ENCODE peak calls at places on chromosomes 12 and 14, in five cellular contexts. G is body of pancreas, V is cardiac muscle cell, W is GM13977, N is AG10803. M is an unnamed sample.

GRCh38 chr12:55057466-55057865 is 37.7 kb downstream of the NEUROD4 start:
- DNase-seq in V (no peak), W (no peak), G (no peak), N (no peak), M (no peak)

GRCh38 chr12:20492251-20492728 is 124.0 kb downstream of the PDE3A start:
- DNase-seq in G (no peak), W (no peak), N (peak), V (no peak), M (no peak)

GRCh38 chr12:114167431-114167830 is 201.3 kb upstream of the RBM19 start:
- DNase-seq in N (peak), V (no peak), W (no peak), G (no peak), M (no peak)

GRCh38 chr12:56932867-56933266 is 1.3 kb downstream of the SDR9C7 start:
- DNase-seq in V (no peak), N (no peak), W (no peak), G (no peak), M (peak)

GRCh38 chr12:70267550-70267949 is 24.3 kb downstream of the CNOT2 start:
- DNase-seq in W (no peak), G (no peak), V (no peak), N (peak), M (no peak)

GRCh38 chr12:111407371-111408115 is 1.8 kb downstream of the SH2B3 start:
- DNase-seq in W (no peak), G (no peak), N (no peak), V (no peak), M (no peak)

GRCh38 chr14:83707056-83707455 is 1822.9 kb upstream of the FLRT2 start:
- DNase-seq in V (no peak), N (no peak), W (no peak), G (no peak), M (no peak)

GRCh38 chr12:7152818-7153217 is 22.6 kb downstream of the CLSTN3 start:
- DNase-seq in V (no peak), N (no peak), W (no peak), G (no peak), M (no peak)

GRCh38 chr12:4960030-4960429 is 50.3 kb downstream of the KCNA1 start:
- DNase-seq in N (no peak), G (no peak), W (no peak), V (no peak), M (no peak)

GRCh38 chr14:64060648-64061096 is 207.9 kb downstream of the SYNE2 start:
- DNase-seq in G (peak), W (no peak), V (peak), N (no peak), M (no peak)

GRCh38 chr14:61477845-61478438 is 156.6 kb downstream of the PRKCH start:
- DNase-seq in N (peak), G (peak), V (no peak), W (no peak), M (no peak)

GRCh38 chr14:67940894-67941455 is 121.4 kb downstream of the RAD51B start:
- DNase-seq in G (no peak), V (peak), W (no peak), N (peak), M (no peak)

GRCh38 chr14:79575032-79575431 is 636.3 kb downstream of the DIO2 start:
- DNase-seq in G (no peak), W (no peak), N (no peak), V (no peak), M (no peak)

GRCh38 chr14:23057757-23058653 is 685 bp upstream of the CDH24 start:
- DNase-seq in G (peak), N (peak), V (peak), W (peak), M (peak)

GRCh38 chr14:50040401-50040775 is 76.0 kb downstream of the VCPKMT start:
- DNase-seq in V (no peak), W (no peak), N (peak), G (no peak), M (no peak)

GRCh38 chr12:83323866-83324265 is 637.2 kb downstream of the TMTC2 start:
- DNase-seq in W (no peak), G (no peak), V (no peak), N (no peak), M (no peak)

GRCh38 chr14:55071051-55071450 is 19.6 kb downstream of the MAPK1IP1L start:
- DNase-seq in V (no peak), G (no peak), N (no peak), W (no peak), M (no peak)

GRCh38 chr14:68884031-68885030 is 91.5 kb upstream of the ZFP36L1 start:
- DNase-seq in W (no peak), N (peak), G (no peak), V (no peak), M (no peak)

DNA sequence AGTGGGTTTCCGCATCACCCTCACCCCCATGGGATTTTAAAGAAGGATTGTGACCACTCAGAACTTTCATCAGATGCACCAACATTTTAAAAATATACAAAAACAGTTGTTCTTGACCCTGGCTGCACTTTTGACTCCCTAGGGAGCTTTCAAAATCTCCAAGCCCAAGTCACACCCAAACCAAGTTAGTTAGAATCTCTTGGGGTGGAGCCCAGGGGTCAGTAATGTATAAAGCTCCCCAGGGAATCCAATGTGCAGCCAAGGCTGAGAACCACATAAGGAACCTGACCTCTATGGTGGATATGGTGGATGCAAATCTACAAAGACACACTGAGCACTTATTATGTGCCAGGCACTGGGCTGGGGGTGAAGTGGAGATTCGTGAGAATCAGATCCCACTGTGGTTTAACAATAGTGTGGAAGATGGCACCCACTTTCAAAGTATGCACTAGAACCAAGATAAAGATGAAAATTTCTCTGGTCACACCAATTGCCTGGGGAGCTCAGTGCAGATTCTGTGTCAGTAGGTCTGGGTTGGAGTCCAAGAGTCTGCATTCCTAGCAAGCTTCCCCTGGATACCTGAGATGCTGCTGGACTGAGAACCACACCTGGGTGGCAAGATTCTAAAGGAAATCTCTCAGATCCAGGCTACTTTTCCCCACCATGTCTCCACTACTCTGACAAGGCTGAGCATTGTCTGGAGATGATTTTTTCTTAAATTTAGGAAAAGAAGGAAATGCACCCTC is 18.9 kb upstream of the CMKLR1 start:
- DNase-seq in G (no peak), W (no peak), V (no peak), N (no peak), M (no peak)
- TF ChIP-seq CTCF in G (no peak), W (no peak), V (no peak), N (no peak), M (no peak)

GRCh38 chr12:31813305-31813704 is 84.5 kb upstream of the AMN1 start:
- DNase-seq in G (no peak), W (no peak), V (no peak), N (no peak), M (no peak)
- TF ChIP-seq CTCF in G (no peak), W (peak), V (peak), N (peak), M (no peak)

DNA sequence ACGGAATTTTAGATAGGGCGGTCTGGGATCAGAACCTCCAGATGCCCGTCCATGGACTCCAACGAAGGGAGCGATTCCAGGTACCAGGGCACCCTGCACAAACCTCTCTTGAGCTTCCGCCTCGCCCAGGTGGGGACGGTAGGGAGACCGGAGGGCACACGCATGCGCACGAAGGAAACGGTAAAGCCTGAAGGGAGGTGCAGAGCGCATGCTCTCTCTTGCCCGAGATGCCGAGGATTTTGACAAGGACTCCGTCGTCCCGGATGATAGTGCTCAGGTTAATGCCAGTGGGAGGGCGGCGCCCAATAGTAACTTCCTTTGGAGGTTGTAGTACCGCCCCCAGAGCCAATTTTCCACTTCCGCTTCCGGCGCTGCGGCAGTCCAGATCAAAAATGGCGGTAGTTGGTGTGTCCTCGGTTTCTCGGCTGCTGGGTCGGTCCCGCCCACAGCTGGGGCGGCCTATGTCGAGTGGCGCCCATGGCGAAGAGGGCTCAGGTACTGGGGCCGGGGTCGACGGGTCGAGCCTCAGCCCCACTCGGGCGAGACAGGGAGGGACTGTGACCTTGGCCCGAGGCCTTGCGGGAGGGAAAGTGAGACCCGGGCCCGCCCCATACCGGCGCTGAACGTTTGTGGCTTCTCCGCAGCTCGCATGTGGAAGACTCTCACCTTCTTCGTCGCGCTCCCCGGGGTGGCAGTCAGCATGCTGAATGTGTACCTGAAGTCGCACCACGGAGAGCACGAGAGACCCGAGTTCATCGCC is at the start of gene COX6A1:
- DNase-seq in G (peak), W (peak), V (peak), N (peak), M (peak)
- TF ChIP-seq CTCF in G (no peak), W (peak), V (no peak), N (no peak), M (no peak)

DNA sequence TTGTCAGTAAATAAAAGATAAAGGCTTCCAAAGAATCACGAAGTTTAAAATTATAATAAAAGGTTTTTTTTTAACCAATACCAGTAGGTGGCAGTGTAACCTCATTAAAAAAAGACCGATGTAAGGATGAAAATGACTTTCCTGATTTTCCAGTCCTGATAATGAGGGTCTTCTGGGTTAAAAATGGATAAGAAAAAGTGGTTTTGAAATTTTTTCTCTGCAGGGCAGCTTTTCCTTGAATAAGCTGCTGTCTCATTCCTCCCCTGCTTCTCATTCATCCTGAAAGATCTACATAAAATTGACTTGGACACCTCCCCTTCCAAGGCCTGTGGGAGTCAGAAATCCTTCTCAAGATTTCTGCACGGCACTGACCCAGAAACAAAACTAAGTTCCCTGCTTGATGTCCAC is 58.9 kb upstream of the FBXO33 start:
- DNase-seq in V (peak), W (no peak), G (no peak), N (peak), M (no peak)
- TF ChIP-seq CTCF in V (peak), W (peak), G (peak), N (peak), M (peak)

GRCh38 chr12:101594700-101595099 is at the start of gene MYBPC1:
- DNase-seq in N (no peak), W (no peak), V (no peak), G (no peak), M (no peak)
- TF ChIP-seq CTCF in N (no peak), W (no peak), V (no peak), G (no peak), M (no peak)

GRCh38 chr12:49489720-49490119 is 49.1 kb upstream of the KCNH3 start:
- DNase-seq in V (no peak), N (no peak), W (no peak), G (no peak), M (no peak)
- TF ChIP-seq CTCF in V (peak), N (no peak), W (no peak), G (no peak), M (no peak)

DNA sequence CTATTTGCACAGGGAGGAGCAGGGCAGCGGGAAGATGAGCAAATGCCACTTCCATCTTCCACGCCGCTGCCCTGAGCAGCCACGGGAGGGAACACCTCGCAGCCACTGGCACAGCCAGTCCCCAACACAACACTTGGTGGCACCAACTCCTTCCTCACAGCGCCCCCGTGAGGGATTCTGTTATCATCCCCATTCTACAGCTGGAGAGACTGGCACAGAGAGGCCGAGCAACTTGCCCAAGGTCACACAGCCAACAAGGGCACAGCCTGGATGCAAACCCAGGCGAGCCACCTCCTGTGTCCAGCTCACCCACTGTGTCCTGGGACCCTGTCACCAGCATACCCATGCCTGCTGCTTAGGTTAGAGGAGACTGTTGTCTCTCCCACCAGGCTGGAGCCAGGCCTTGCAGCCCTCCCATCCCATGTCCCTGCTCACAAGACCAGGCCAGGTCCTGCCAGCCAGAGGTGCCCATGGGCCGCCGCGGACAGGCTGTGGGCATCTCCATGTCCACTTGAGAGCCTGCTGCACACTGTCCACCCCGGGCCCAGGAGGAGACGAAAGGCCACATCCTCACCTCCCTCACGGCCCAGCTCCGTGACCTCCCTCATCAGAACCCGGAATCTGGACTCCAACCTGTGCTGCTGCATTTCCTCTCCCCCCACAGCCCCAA is 57.0 kb downstream of the NCOR2 start:
- DNase-seq in N (no peak), G (peak), V (no peak), W (no peak), M (no peak)
- TF ChIP-seq CTCF in N (no peak), G (no peak), V (peak), W (peak), M (no peak)

GRCh38 chr12:105201389-105201788 is 34.6 kb downstream of the APPL2 start:
- DNase-seq in G (no peak), N (no peak), V (no peak), W (no peak), M (no peak)
- TF ChIP-seq CTCF in G (no peak), N (no peak), V (no peak), W (no peak), M (no peak)

GRCh38 chr14:53953002-53953827 is 3.4 kb downstream of the BMP4 start:
- DNase-seq in V (peak), W (peak), G (peak), N (peak), M (peak)

GRCh38 chr14:53954551-53955233 is 1.9 kb downstream of the BMP4 start:
- DNase-seq in G (no peak), W (peak), N (peak), V (peak), M (no peak)

GRCh38 chr14:53952533-53952932 is 4.1 kb downstream of the BMP4 start:
- DNase-seq in N (no peak), V (peak), W (no peak), G (no peak), M (no peak)

GRCh38 chr14:53955234-53955556 is 1.4 kb downstream of the BMP4 start:
- DNase-seq in N (no peak), G (no peak), V (no peak), W (no peak), M (no peak)

GRCh38 chr14:53953828-53954550 is 2.6 kb downstream of the BMP4 start:
- DNase-seq in W (peak), V (peak), N (peak), G (peak), M (no peak)
- TF ChIP-seq CTCF in W (no peak), V (no peak), N (no peak), G (no peak), M (no peak)

GRCh38 chr14:89848165-89848564 is 106.4 kb downstream of the EFCAB11 start:
- DNase-seq in V (no peak), N (peak), W (no peak), G (no peak), M (no peak)
- TF ChIP-seq CTCF in V (peak), N (peak), W (peak), G (no peak), M (peak)

M was measured in type B pancreatic cell.